ENCODE peak calls at places on chromosomes 1 and 21, in ten cellular contexts. V is sigmoid colon, S is GM23338, F is Panc1, H is breast epithelium, Q is suprapubic skin, R is stomach, Y is H1, M is transverse colon, E is HL-60. X is an unnamed sample.

GRCh38 chr21:44614961-44615391 is 3.1 kb downstream of the KRTAP10-8 start:
- DNase-seq in V (no peak), S (no peak), F (no peak), H (no peak), Q (no peak), R (no peak), Y (no peak), M (no peak), E (no peak), X (no peak)

GRCh38 chr1:39981957-39982356 is 27.0 kb downstream of the MFSD2A start:
- DNase-seq in V (no peak), S (no peak), F (peak), H (no peak), Q (no peak), R (no peak), Y (peak), M (peak), E (no peak), X (no peak)

GRCh38 chr1:218412181-218412580 is 67.0 kb downstream of the TGFB2 start:
- DNase-seq in V (no peak), S (no peak), F (no peak), H (no peak), Q (no peak), R (no peak), Y (no peak), M (no peak), E (no peak), X (no peak)

GRCh38 chr1:3119061-3119460 is 50.1 kb downstream of the PRDM16 start:
- DNase-seq in V (no peak), S (no peak), F (no peak), H (no peak), Q (no peak), R (no peak), Y (no peak), M (no peak), E (no peak), X (no peak)

GRCh38 chr1:29256979-29257804 is 20.9 kb downstream of the PTPRU start:
- DNase-seq in V (peak), S (peak), F (no peak), H (no peak), Q (no peak), R (no peak), Y (no peak), M (no peak), E (no peak), X (no peak)

GRCh38 chr1:29197590-29197924 is 15.9 kb upstream of the SRSF4 start:
- DNase-seq in V (peak), S (peak), F (no peak), H (no peak), Q (no peak), R (peak), Y (no peak), M (peak), E (no peak), X (peak)

GRCh38 chr1:28246427-28246832 is 10.5 kb downstream of the ATP5IF1 start:
- DNase-seq in V (no peak), S (peak), F (no peak), H (no peak), Q (no peak), R (no peak), Y (no peak), M (peak), E (peak), X (peak)

GRCh38 chr1:6587261-6588005 is 7.6 kb downstream of the ZBTB48 start:
- DNase-seq in V (no peak), S (no peak), F (no peak), H (no peak), Q (no peak), R (peak), Y (no peak), M (no peak), E (no peak), X (no peak)

GRCh38 chr1:17857109-17857499 is 102.0 kb downstream of the ACTL8 start:
- DNase-seq in V (no peak), S (no peak), F (no peak), H (no peak), Q (no peak), R (no peak), Y (no peak), M (no peak), E (no peak), X (no peak)

GRCh38 chr1:37238376-37239224 is 204.3 kb upstream of the GRIK3 start:
- DNase-seq in V (no peak), S (no peak), F (no peak), H (no peak), Q (no peak), R (no peak), Y (no peak), M (no peak), E (no peak), X (no peak)

GRCh38 chr21:31110430-31110829 is 72.2 kb upstream of the KRTAP19-8 start:
- DNase-seq in V (no peak), S (no peak), F (no peak), H (no peak), Q (no peak), R (no peak), Y (no peak), M (no peak), E (no peak), X (no peak)

GRCh38 chr1:41486892-41487728 is 2.6 kb upstream of the EDN2 start:
- DNase-seq in V (no peak), S (peak), F (no peak), H (no peak), Q (no peak), R (no peak), Y (no peak), M (no peak), E (no peak), X (no peak)

GRCh38 chr1:172900359-172900997 is 150.3 kb downstream of the TNFSF18 start:
- DNase-seq in V (no peak), S (no peak), F (no peak), H (no peak), Q (no peak), R (no peak), Y (no peak), M (no peak), E (no peak), X (no peak)

GRCh38 chr1:214446772-214447556 is 104.4 kb downstream of the PTPN14 start:
- DNase-seq in V (no peak), S (peak), F (peak), H (no peak), Q (no peak), R (peak), Y (peak), M (peak), E (no peak), X (peak)

GRCh38 chr1:49294539-49294938 is 517.8 kb upstream of the BEND5 start:
- DNase-seq in V (no peak), S (no peak), F (no peak), H (no peak), Q (no peak), R (no peak), Y (no peak), M (no peak), E (no peak), X (no peak)
- H3K4me3 ChIP-seq in V (no peak), S (no peak), F (no peak), H (no peak), Q (no peak), R (no peak), Y (no peak), M (no peak), E (no peak), X (no peak)

DNA sequence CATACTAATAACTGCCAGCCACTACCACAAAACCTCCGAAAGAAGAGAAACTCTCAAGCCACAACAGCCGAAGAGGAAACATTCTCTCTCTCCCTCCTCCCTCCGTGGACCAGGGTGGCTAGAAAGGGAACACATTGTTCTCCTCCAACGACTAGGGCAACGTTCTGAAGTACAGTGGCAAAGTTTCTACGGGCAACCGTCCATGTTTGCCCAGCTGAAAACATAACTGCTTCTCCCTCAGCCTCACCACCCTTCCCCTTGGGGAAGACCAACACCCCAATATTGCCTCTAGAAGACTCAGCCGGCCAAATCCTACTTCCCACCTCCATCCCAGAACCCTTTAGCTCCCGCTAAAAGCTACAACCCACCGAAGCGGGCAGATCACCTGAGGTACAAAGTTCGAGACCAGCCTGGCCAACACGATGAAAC is 2.0 kb downstream of the GLUL start:
- DNase-seq in V (peak), S (no peak), F (no peak), H (peak), Q (no peak), R (no peak), Y (no peak), M (peak), E (no peak), X (peak)
- TF ChIP-seq POLR2AphosphoS5 in V (peak), S (no peak), F (no peak), H (peak), Q (no peak), R (peak), Y (peak), M (no peak), E (no peak), X (no peak)

DNA sequence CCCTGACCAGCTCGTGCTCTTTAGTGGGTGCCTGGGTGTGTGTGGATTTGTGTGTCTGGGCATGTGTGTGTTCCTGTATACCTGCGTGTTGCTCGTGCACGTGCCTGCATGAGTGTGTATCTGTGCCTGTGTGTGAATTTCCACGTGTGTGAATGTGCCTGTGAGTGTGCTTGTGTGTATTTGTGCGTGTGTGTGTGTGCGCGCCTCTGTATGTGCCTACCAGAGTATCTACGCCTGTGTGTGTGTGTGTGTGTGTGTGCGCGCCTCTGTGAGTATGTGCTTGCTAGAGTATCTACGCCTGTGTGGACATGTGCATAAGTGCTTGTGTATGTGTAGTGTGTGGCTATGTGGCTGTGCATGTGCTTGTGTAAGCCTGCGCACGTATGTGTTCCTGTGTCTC is 691 bp upstream of the SELENBP1 start:
- DNase-seq in V (peak), S (no peak), F (no peak), H (no peak), Q (no peak), R (no peak), Y (no peak), M (no peak), E (no peak), X (no peak)
- H3K27ac ChIP-seq in V (peak), S (no peak), F (no peak), H (peak), Q (no peak), R (peak), Y (no peak), M (peak), E (no peak), X (no peak)

DNA sequence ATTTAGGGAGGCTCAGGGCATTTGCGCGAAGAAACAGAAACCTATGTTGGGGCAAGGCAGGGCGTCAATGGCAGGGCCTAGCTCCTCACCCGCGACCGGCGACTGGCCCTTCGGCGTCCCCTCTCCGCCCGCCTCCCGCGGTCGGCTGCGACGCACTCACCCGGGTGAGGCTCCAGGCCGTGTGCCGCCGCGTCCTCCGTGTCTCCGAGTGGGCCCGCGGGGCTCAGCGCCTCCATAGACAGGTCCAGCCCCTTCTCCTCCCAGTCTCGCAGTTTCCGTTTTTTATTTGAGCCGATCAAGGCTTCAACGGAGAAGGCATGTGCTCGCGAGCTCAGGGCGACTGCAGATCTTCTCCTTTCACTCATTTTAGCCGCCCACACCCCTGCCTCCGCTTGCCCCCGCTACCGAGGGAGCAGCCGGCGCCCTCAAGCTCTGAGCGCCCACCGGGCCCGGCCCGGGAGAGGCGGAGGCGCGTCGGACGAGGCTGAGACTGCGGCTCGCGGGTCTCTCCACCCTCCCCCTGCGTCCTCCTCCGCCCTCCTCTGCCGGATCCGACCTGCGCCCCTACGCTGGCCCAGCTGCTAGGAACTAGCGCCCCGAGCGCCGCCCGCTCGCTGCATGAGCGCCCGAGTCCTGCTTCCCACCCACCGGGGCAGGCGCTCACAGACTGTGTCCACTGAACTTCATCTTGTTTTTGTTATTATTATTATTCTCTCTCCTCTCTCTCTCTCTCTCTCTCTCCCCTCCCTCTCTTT is 535 bp downstream of the TBX15 start:
- DNase-seq in V (no peak), S (peak), F (no peak), H (no peak), Q (no peak), R (no peak), Y (no peak), M (no peak), E (no peak), X (no peak)
- H3K4me3 ChIP-seq in V (peak), S (peak), F (peak), H (peak), Q (peak), R (peak), Y (peak), M (no peak), E (no peak), X (no peak)

DNA sequence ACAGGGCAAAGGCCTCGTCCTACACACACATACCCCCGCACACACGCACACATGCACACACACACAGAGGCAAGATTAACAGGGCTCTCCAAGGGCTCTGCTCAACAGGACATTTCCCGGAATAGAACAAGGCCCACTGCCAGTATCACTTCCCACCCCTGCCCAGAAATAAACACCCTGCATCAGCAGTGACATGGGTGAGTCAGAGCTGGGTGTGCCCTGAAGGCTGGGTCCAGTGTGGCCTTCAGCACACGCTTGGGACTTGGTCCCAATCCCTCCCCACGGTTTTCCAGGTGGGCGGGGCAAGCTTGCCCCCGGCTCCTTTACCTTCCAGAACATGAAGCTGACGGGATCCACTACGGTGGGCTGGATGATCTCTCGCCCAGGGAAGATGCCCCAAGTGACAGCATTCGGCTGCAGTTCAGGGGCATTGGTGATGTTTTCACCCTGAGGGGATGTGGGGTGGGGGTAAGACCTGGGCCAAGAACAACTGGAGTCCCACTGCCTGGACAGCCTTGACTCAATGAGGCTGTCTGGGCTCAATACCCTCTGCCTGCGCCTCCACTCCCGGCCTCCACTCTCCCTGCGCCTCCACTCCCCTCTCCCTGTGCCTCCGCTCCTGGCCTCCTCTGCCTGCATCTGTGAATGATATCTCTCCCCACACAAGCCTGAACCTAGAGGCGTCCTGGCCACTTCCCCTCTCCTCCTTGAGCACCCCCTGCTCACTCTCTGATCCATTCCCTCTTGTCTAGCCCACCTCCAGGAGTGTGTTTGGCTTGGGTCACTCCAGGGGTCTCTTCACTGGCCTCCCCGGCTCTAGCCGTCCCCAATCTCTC is 14.7 kb downstream of the MTHFR start:
- DNase-seq in V (peak), S (no peak), F (no peak), H (peak), Q (peak), R (peak), Y (no peak), M (peak), E (no peak), X (peak)
- TF ChIP-seq POLR2AphosphoS5 in V (peak), S (no peak), F (no peak), H (peak), Q (peak), R (peak), Y (no peak), M (peak), E (no peak), X (peak)

GRCh38 chr1:15238789-15239188 is 8.2 kb upstream of the FHAD1 start:
- DNase-seq in V (no peak), S (no peak), F (no peak), H (no peak), Q (no peak), R (no peak), Y (no peak), M (no peak), E (no peak), X (no peak)
- H3K27ac ChIP-seq in V (no peak), S (no peak), F (no peak), H (no peak), Q (no peak), R (no peak), Y (no peak), M (no peak), E (no peak), X (no peak)

DNA sequence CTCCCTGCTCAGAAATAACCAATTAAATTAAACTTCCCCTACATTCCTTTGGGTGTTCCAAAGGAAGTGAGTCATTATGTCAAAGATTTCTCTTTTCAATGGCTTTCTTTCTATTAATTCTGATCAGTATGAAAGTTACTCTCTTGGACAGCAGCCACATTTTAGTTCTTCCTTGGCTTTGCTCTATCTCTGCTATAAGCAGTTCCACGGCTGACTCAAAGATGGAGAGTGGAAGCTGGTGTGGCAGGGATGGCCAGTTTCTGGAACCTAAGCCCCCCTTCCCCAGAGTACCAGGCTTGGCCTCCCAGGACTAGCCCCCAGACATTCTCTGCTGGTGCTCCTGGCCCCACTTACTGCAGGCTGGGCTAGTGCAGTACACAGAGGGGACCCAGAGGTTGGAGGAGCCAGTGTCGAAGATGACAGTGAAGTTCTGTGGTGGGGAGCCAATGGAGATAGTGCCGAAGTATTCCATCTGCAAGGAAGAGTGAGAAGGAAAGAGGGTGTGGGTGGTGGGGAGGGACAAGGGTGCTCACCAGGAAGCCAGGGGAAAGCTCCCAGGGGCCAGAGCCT is 1.8 kb downstream of the CTSE start:
- DNase-seq in V (no peak), S (no peak), F (no peak), H (no peak), Q (no peak), R (no peak), Y (no peak), M (no peak), E (no peak), X (peak)
- H3K4me3 ChIP-seq in V (no peak), S (no peak), F (no peak), H (no peak), Q (no peak), R (peak), Y (no peak), M (no peak), E (no peak), X (no peak)

GRCh38 chr1:94045465-94046056 is 75.4 kb downstream of the ABCA4 start:
- DNase-seq in V (peak), S (peak), F (peak), H (peak), Q (peak), R (peak), Y (peak), M (peak), E (no peak), X (peak)
- TF ChIP-seq POLR2AphosphoS5 in V (peak), S (no peak), F (peak), H (peak), Q (peak), R (no peak), Y (no peak), M (no peak), E (no peak), X (peak)

X was measured in endothelial cell of umbilical vein.